ENCODE peak calls at places on chromosomes 5 and 9, in seven cellular contexts. E is mucosa of descending colon; K is stimulated activated CD4-positive, alpha-beta T cell treated with anti-CD3 and anti-CD28 coated beads, Interleukin-15, amount 100 ng/mL, for 24 hours; S is activated T-cell treated with anti-CD3 and anti-CD28 coated beads, Interleukin-2, amount 50 U/mL, for 4 hours; Q is effector memory CD4-positive, alpha-beta T cell; X is SJSA1; M is AG20443. P is an unnamed sample.

GRCh38 chr5:60668715-60669304 is 31.2 kb downstream of the DEPDC1B start:
- DNase-seq in X (peak; percentile 12), Q (no peak), K (no peak), M (peak; percentile 12), S (no peak), E (no peak), P (peak; percentile 17)

GRCh38 chr9:87157366-87158031 is 210.2 kb upstream of the GAS1 start:
- DNase-seq in S (no peak), Q (no peak), X (no peak), K (no peak), E (no peak), M (no peak), P (no peak)

GRCh38 chr5:72443883-72444282 is 63.3 kb downstream of the ZNF366 start:
- DNase-seq in E (no peak), K (no peak), X (no peak), S (no peak), M (no peak), Q (no peak), P (no peak)

GRCh38 chr9:17272510-17272909 is 137.7 kb downstream of the CNTLN start:
- DNase-seq in S (no peak), Q (no peak), K (no peak), M (no peak), X (no peak), E (no peak), P (no peak)

GRCh38 chr9:13213337-13213736 is 66.2 kb downstream of the MPDZ start:
- DNase-seq in X (peak; percentile 1), M (peak; percentile 35), K (no peak), E (no peak), Q (no peak), S (no peak), P (no peak)

GRCh38 chr5:103444333-103445038 is 118.1 kb downstream of the NUDT12 start:
- DNase-seq in S (no peak), K (no peak), X (no peak), Q (no peak), M (no peak), E (no peak), P (no peak)

GRCh38 chr5:93580387-93581100 is 475 bp downstream of the NR2F1-AS1 start:
- DNase-seq in Q (no peak), K (no peak), X (peak; percentile 59), S (no peak), E (no peak), M (no peak), P (no peak)

GRCh38 chr5:137328418-137328937 is 170.6 kb downstream of the SPOCK1 start:
- DNase-seq in M (no peak), X (no peak), K (no peak), Q (no peak), E (no peak), S (no peak), P (no peak)

GRCh38 chr9:86843182-86843581 is 104.1 kb downstream of the GAS1 start:
- DNase-seq in X (no peak), S (no peak), K (no peak), E (no peak), Q (no peak), M (peak; percentile 30), P (no peak)

GRCh38 chr9:137445275-137445807 is 4.2 kb upstream of the ENTPD8 start:
- DNase-seq in E (peak; percentile 76), Q (peak; percentile 71), K (peak; percentile 91), S (peak; percentile 88), M (peak; percentile 86), X (peak; percentile 68), P (peak; percentile 89)

GRCh38 chr9:72255546-72255925 is 106.3 kb downstream of the GDA start:
- DNase-seq in E (no peak), Q (no peak), S (no peak), X (no peak), M (no peak), K (no peak), P (no peak)

GRCh38 chr5:159453209-159453608 is 122.9 kb upstream of the IL12B start:
- DNase-seq in X (no peak), K (no peak), M (no peak), Q (no peak), S (no peak), E (no peak), P (no peak)

GRCh38 chr5:91125916-91126315 is 257.2 kb downstream of the ARRDC3 start:
- DNase-seq in M (no peak), Q (no peak), S (no peak), X (no peak), K (no peak), E (no peak), P (no peak)

GRCh38 chr9:72454871-72455471 is 66.4 kb upstream of the TMC1 start:
- DNase-seq in M (no peak), Q (no peak), X (no peak), E (no peak), K (no peak), S (no peak), P (no peak)

GRCh38 chr5:146447734-146448380 is 724 bp downstream of the TCERG1 start:
- DNase-seq in E (no peak), Q (no peak), S (peak; percentile 40), K (peak; percentile 56), M (no peak), X (no peak), P (no peak)

GRCh38 chr5:154486427-154486866 is 8.4 kb upstream of the HAND1 start:
- DNase-seq in S (no peak), E (no peak), X (no peak), K (no peak), M (no peak), Q (no peak), P (no peak)

GRCh38 chr5:178356459-178356872 is 123.9 kb upstream of the PHYKPL start:
- DNase-seq in M (no peak), K (no peak), E (peak; percentile 41), S (no peak), Q (no peak), X (no peak), P (no peak)

GRCh38 chr5:133390416-133391155 is 221.8 kb downstream of the FSTL4 start:
- DNase-seq in S (no peak), K (no peak), E (no peak), Q (no peak), M (no peak), X (no peak), P (no peak)

GRCh38 chr9:120928720-120929389 is 2.3 kb upstream of the TRAF1 start:
- DNase-seq in X (no peak), S (peak; percentile 68), Q (peak; percentile 67), K (peak; percentile 81), E (peak; percentile 94), M (peak; percentile 88), P (peak; percentile 83)